ENCODE peak calls at places on chromosomes 13 and 19, in nine cellular contexts. One of them, this sample, is unnamed.

GRCh38 chr19:9535934-9536333 is 2.5 kb downstream of the ZNF426 start:
- DNase-seq in activated T-helper 1 cell treated with anti-CD3 and anti-CD28 coated beads, Interleukin-12 subunit alpha, Interleukin-12 subunit beta, Interleukin-2, Interleukin-4 antibody, amounts not matched to agents 30 ng/mL and 10 ng/mL and 1 ng/mL, durations not matched to agents 14 hours and 24 hours and 36 hours: no peak
- DNase-seq in lower lobe of right lung: no peak
- DNase-seq in stimulated activated CD4-positive, alpha-beta T cell treated with anti-CD3 and anti-CD28 coated beads, Interleukin-2, amount 100 ng/mL, for 48 hours: no peak
- DNase-seq in activated naive CD8-positive, alpha-beta T cell treated with anti-CD3 and anti-CD28 coated beads, Interleukin-2, amount 50 U/mL, for 24 hours: no peak
- DNase-seq in HT-29: no peak
- DNase-seq in stimulated activated CD8-positive, alpha-beta memory T cell treated with anti-CD3 and anti-CD28 coated beads, Interleukin-7, amount 100 ng/mL, for 4 hours: no peak
- DNase-seq in prostate gland: no peak
- DNase-seq in NCI-H345: no peak
- DNase-seq in this sample: no peak

GRCh38 chr19:10532457-10532856 is 11.2 kb upstream of the ATG4D start:
- DNase-seq in activated T-helper 1 cell treated with anti-CD3 and anti-CD28 coated beads, Interleukin-12 subunit alpha, Interleukin-12 subunit beta, Interleukin-2, Interleukin-4 antibody, amounts not matched to agents 30 ng/mL and 10 ng/mL and 1 ng/mL, durations not matched to agents 14 hours and 24 hours and 36 hours: no peak
- DNase-seq in lower lobe of right lung: no peak
- DNase-seq in stimulated activated CD4-positive, alpha-beta T cell treated with anti-CD3 and anti-CD28 coated beads, Interleukin-2, amount 100 ng/mL, for 48 hours: no peak
- DNase-seq in activated naive CD8-positive, alpha-beta T cell treated with anti-CD3 and anti-CD28 coated beads, Interleukin-2, amount 50 U/mL, for 24 hours: no peak
- DNase-seq in HT-29: no peak
- DNase-seq in stimulated activated CD8-positive, alpha-beta memory T cell treated with anti-CD3 and anti-CD28 coated beads, Interleukin-7, amount 100 ng/mL, for 4 hours: no peak
- DNase-seq in prostate gland: no peak
- DNase-seq in NCI-H345: no peak
- DNase-seq in this sample: no peak

GRCh38 chr19:5903502-5904301 is at the start of gene NDUFA11:
- DNase-seq in activated T-helper 1 cell treated with anti-CD3 and anti-CD28 coated beads, Interleukin-12 subunit alpha, Interleukin-12 subunit beta, Interleukin-2, Interleukin-4 antibody, amounts not matched to agents 30 ng/mL and 10 ng/mL and 1 ng/mL, durations not matched to agents 14 hours and 24 hours and 36 hours: peak; percentile 94
- DNase-seq in lower lobe of right lung: peak; percentile 99
- DNase-seq in stimulated activated CD4-positive, alpha-beta T cell treated with anti-CD3 and anti-CD28 coated beads, Interleukin-2, amount 100 ng/mL, for 48 hours: peak; percentile 98
- DNase-seq in activated naive CD8-positive, alpha-beta T cell treated with anti-CD3 and anti-CD28 coated beads, Interleukin-2, amount 50 U/mL, for 24 hours: peak; percentile 98
- DNase-seq in HT-29: peak; percentile 93
- DNase-seq in stimulated activated CD8-positive, alpha-beta memory T cell treated with anti-CD3 and anti-CD28 coated beads, Interleukin-7, amount 100 ng/mL, for 4 hours: peak; percentile 94
- DNase-seq in prostate gland: peak; percentile 98
- DNase-seq in NCI-H345: peak; percentile 99
- DNase-seq in this sample: peak; percentile 96

GRCh38 chr19:42248270-42249148 is 6.1 kb upstream of the GSK3A start:
- DNase-seq in activated T-helper 1 cell treated with anti-CD3 and anti-CD28 coated beads, Interleukin-12 subunit alpha, Interleukin-12 subunit beta, Interleukin-2, Interleukin-4 antibody, amounts not matched to agents 30 ng/mL and 10 ng/mL and 1 ng/mL, durations not matched to agents 14 hours and 24 hours and 36 hours: no peak
- DNase-seq in lower lobe of right lung: no peak
- DNase-seq in stimulated activated CD4-positive, alpha-beta T cell treated with anti-CD3 and anti-CD28 coated beads, Interleukin-2, amount 100 ng/mL, for 48 hours: no peak
- DNase-seq in activated naive CD8-positive, alpha-beta T cell treated with anti-CD3 and anti-CD28 coated beads, Interleukin-2, amount 50 U/mL, for 24 hours: no peak
- DNase-seq in HT-29: no peak
- DNase-seq in stimulated activated CD8-positive, alpha-beta memory T cell treated with anti-CD3 and anti-CD28 coated beads, Interleukin-7, amount 100 ng/mL, for 4 hours: no peak
- DNase-seq in prostate gland: no peak
- DNase-seq in NCI-H345: no peak
- DNase-seq in this sample: no peak

GRCh38 chr13:111314852-111315251 is 5.6 kb upstream of the TEX29 start:
- DNase-seq in activated T-helper 1 cell treated with anti-CD3 and anti-CD28 coated beads, Interleukin-12 subunit alpha, Interleukin-12 subunit beta, Interleukin-2, Interleukin-4 antibody, amounts not matched to agents 30 ng/mL and 10 ng/mL and 1 ng/mL, durations not matched to agents 14 hours and 24 hours and 36 hours: no peak
- DNase-seq in lower lobe of right lung: no peak
- DNase-seq in stimulated activated CD4-positive, alpha-beta T cell treated with anti-CD3 and anti-CD28 coated beads, Interleukin-2, amount 100 ng/mL, for 48 hours: no peak
- DNase-seq in activated naive CD8-positive, alpha-beta T cell treated with anti-CD3 and anti-CD28 coated beads, Interleukin-2, amount 50 U/mL, for 24 hours: no peak
- DNase-seq in HT-29: no peak
- DNase-seq in stimulated activated CD8-positive, alpha-beta memory T cell treated with anti-CD3 and anti-CD28 coated beads, Interleukin-7, amount 100 ng/mL, for 4 hours: no peak
- DNase-seq in prostate gland: no peak
- DNase-seq in NCI-H345: no peak
- DNase-seq in this sample: no peak

GRCh38 chr19:50178859-50179537 is 15.9 kb upstream of the IZUMO2 start:
- DNase-seq in activated T-helper 1 cell treated with anti-CD3 and anti-CD28 coated beads, Interleukin-12 subunit alpha, Interleukin-12 subunit beta, Interleukin-2, Interleukin-4 antibody, amounts not matched to agents 30 ng/mL and 10 ng/mL and 1 ng/mL, durations not matched to agents 14 hours and 24 hours and 36 hours: no peak
- DNase-seq in lower lobe of right lung: no peak
- DNase-seq in stimulated activated CD4-positive, alpha-beta T cell treated with anti-CD3 and anti-CD28 coated beads, Interleukin-2, amount 100 ng/mL, for 48 hours: no peak
- DNase-seq in activated naive CD8-positive, alpha-beta T cell treated with anti-CD3 and anti-CD28 coated beads, Interleukin-2, amount 50 U/mL, for 24 hours: no peak
- DNase-seq in HT-29: no peak
- DNase-seq in stimulated activated CD8-positive, alpha-beta memory T cell treated with anti-CD3 and anti-CD28 coated beads, Interleukin-7, amount 100 ng/mL, for 4 hours: no peak
- DNase-seq in prostate gland: no peak
- DNase-seq in NCI-H345: no peak
- DNase-seq in this sample: no peak

GRCh38 chr19:40588926-40589569 is 12.1 kb upstream of the LTBP4 start:
- DNase-seq in activated T-helper 1 cell treated with anti-CD3 and anti-CD28 coated beads, Interleukin-12 subunit alpha, Interleukin-12 subunit beta, Interleukin-2, Interleukin-4 antibody, amounts not matched to agents 30 ng/mL and 10 ng/mL and 1 ng/mL, durations not matched to agents 14 hours and 24 hours and 36 hours: no peak
- DNase-seq in lower lobe of right lung: no peak
- DNase-seq in stimulated activated CD4-positive, alpha-beta T cell treated with anti-CD3 and anti-CD28 coated beads, Interleukin-2, amount 100 ng/mL, for 48 hours: no peak
- DNase-seq in activated naive CD8-positive, alpha-beta T cell treated with anti-CD3 and anti-CD28 coated beads, Interleukin-2, amount 50 U/mL, for 24 hours: no peak
- DNase-seq in HT-29: no peak
- DNase-seq in stimulated activated CD8-positive, alpha-beta memory T cell treated with anti-CD3 and anti-CD28 coated beads, Interleukin-7, amount 100 ng/mL, for 4 hours: no peak
- DNase-seq in prostate gland: no peak
- DNase-seq in NCI-H345: peak; percentile 27
- DNase-seq in this sample: no peak

GRCh38 chr19:16118489-16119033 is 6.9 kb downstream of the RAB8A start:
- DNase-seq in activated T-helper 1 cell treated with anti-CD3 and anti-CD28 coated beads, Interleukin-12 subunit alpha, Interleukin-12 subunit beta, Interleukin-2, Interleukin-4 antibody, amounts not matched to agents 30 ng/mL and 10 ng/mL and 1 ng/mL, durations not matched to agents 14 hours and 24 hours and 36 hours: peak; percentile 41
- DNase-seq in lower lobe of right lung: peak; percentile 76
- DNase-seq in stimulated activated CD4-positive, alpha-beta T cell treated with anti-CD3 and anti-CD28 coated beads, Interleukin-2, amount 100 ng/mL, for 48 hours: peak; percentile 46
- DNase-seq in activated naive CD8-positive, alpha-beta T cell treated with anti-CD3 and anti-CD28 coated beads, Interleukin-2, amount 50 U/mL, for 24 hours: peak; percentile 65
- DNase-seq in HT-29: no peak
- DNase-seq in stimulated activated CD8-positive, alpha-beta memory T cell treated with anti-CD3 and anti-CD28 coated beads, Interleukin-7, amount 100 ng/mL, for 4 hours: peak; percentile 17
- DNase-seq in prostate gland: no peak
- DNase-seq in NCI-H345: no peak
- DNase-seq in this sample: no peak

GRCh38 chr13:68064371-68064770 is 834.2 kb upstream of the PCDH9 start:
- DNase-seq in activated T-helper 1 cell treated with anti-CD3 and anti-CD28 coated beads, Interleukin-12 subunit alpha, Interleukin-12 subunit beta, Interleukin-2, Interleukin-4 antibody, amounts not matched to agents 30 ng/mL and 10 ng/mL and 1 ng/mL, durations not matched to agents 14 hours and 24 hours and 36 hours: no peak
- DNase-seq in lower lobe of right lung: no peak
- DNase-seq in stimulated activated CD4-positive, alpha-beta T cell treated with anti-CD3 and anti-CD28 coated beads, Interleukin-2, amount 100 ng/mL, for 48 hours: no peak
- DNase-seq in activated naive CD8-positive, alpha-beta T cell treated with anti-CD3 and anti-CD28 coated beads, Interleukin-2, amount 50 U/mL, for 24 hours: no peak
- DNase-seq in HT-29: no peak
- DNase-seq in stimulated activated CD8-positive, alpha-beta memory T cell treated with anti-CD3 and anti-CD28 coated beads, Interleukin-7, amount 100 ng/mL, for 4 hours: no peak
- DNase-seq in prostate gland: no peak
- DNase-seq in NCI-H345: no peak
- DNase-seq in this sample: no peak

GRCh38 chr19:9956956-9957355 is 20.6 kb upstream of the OLFM2 start:
- DNase-seq in activated T-helper 1 cell treated with anti-CD3 and anti-CD28 coated beads, Interleukin-12 subunit alpha, Interleukin-12 subunit beta, Interleukin-2, Interleukin-4 antibody, amounts not matched to agents 30 ng/mL and 10 ng/mL and 1 ng/mL, durations not matched to agents 14 hours and 24 hours and 36 hours: no peak
- DNase-seq in lower lobe of right lung: no peak
- DNase-seq in stimulated activated CD4-positive, alpha-beta T cell treated with anti-CD3 and anti-CD28 coated beads, Interleukin-2, amount 100 ng/mL, for 48 hours: no peak
- DNase-seq in activated naive CD8-positive, alpha-beta T cell treated with anti-CD3 and anti-CD28 coated beads, Interleukin-2, amount 50 U/mL, for 24 hours: no peak
- DNase-seq in HT-29: no peak
- DNase-seq in stimulated activated CD8-positive, alpha-beta memory T cell treated with anti-CD3 and anti-CD28 coated beads, Interleukin-7, amount 100 ng/mL, for 4 hours: no peak
- DNase-seq in prostate gland: no peak
- DNase-seq in NCI-H345: no peak
- DNase-seq in this sample: no peak

GRCh38 chr19:38210458-38210987 is 13.5 kb downstream of the DPF1 start:
- DNase-seq in activated T-helper 1 cell treated with anti-CD3 and anti-CD28 coated beads, Interleukin-12 subunit alpha, Interleukin-12 subunit beta, Interleukin-2, Interleukin-4 antibody, amounts not matched to agents 30 ng/mL and 10 ng/mL and 1 ng/mL, durations not matched to agents 14 hours and 24 hours and 36 hours: no peak
- DNase-seq in lower lobe of right lung: no peak
- DNase-seq in stimulated activated CD4-positive, alpha-beta T cell treated with anti-CD3 and anti-CD28 coated beads, Interleukin-2, amount 100 ng/mL, for 48 hours: no peak
- DNase-seq in activated naive CD8-positive, alpha-beta T cell treated with anti-CD3 and anti-CD28 coated beads, Interleukin-2, amount 50 U/mL, for 24 hours: no peak
- DNase-seq in HT-29: no peak
- DNase-seq in stimulated activated CD8-positive, alpha-beta memory T cell treated with anti-CD3 and anti-CD28 coated beads, Interleukin-7, amount 100 ng/mL, for 4 hours: no peak
- DNase-seq in prostate gland: no peak
- DNase-seq in NCI-H345: peak; percentile 83
- DNase-seq in this sample: peak; percentile 83

GRCh38 chr13:19818223-19818842 is 35.6 kb upstream of the PSPC1 start:
- DNase-seq in activated T-helper 1 cell treated with anti-CD3 and anti-CD28 coated beads, Interleukin-12 subunit alpha, Interleukin-12 subunit beta, Interleukin-2, Interleukin-4 antibody, amounts not matched to agents 30 ng/mL and 10 ng/mL and 1 ng/mL, durations not matched to agents 14 hours and 24 hours and 36 hours: peak; percentile 5
- DNase-seq in lower lobe of right lung: peak; percentile 84
- DNase-seq in stimulated activated CD4-positive, alpha-beta T cell treated with anti-CD3 and anti-CD28 coated beads, Interleukin-2, amount 100 ng/mL, for 48 hours: peak; percentile 49
- DNase-seq in activated naive CD8-positive, alpha-beta T cell treated with anti-CD3 and anti-CD28 coated beads, Interleukin-2, amount 50 U/mL, for 24 hours: peak; percentile 40
- DNase-seq in HT-29: peak; percentile 35
- DNase-seq in stimulated activated CD8-positive, alpha-beta memory T cell treated with anti-CD3 and anti-CD28 coated beads, Interleukin-7, amount 100 ng/mL, for 4 hours: peak; percentile 7
- DNase-seq in prostate gland: peak; percentile 29
- DNase-seq in NCI-H345: no peak
- DNase-seq in this sample: no peak

GRCh38 chr19:5147971-5148793 is 179.3 kb downstream of the KDM4B start:
- DNase-seq in activated T-helper 1 cell treated with anti-CD3 and anti-CD28 coated beads, Interleukin-12 subunit alpha, Interleukin-12 subunit beta, Interleukin-2, Interleukin-4 antibody, amounts not matched to agents 30 ng/mL and 10 ng/mL and 1 ng/mL, durations not matched to agents 14 hours and 24 hours and 36 hours: no peak
- DNase-seq in lower lobe of right lung: no peak
- DNase-seq in stimulated activated CD4-positive, alpha-beta T cell treated with anti-CD3 and anti-CD28 coated beads, Interleukin-2, amount 100 ng/mL, for 48 hours: no peak
- DNase-seq in activated naive CD8-positive, alpha-beta T cell treated with anti-CD3 and anti-CD28 coated beads, Interleukin-2, amount 50 U/mL, for 24 hours: no peak
- DNase-seq in HT-29: no peak
- DNase-seq in stimulated activated CD8-positive, alpha-beta memory T cell treated with anti-CD3 and anti-CD28 coated beads, Interleukin-7, amount 100 ng/mL, for 4 hours: no peak
- DNase-seq in prostate gland: no peak
- DNase-seq in NCI-H345: no peak
- DNase-seq in this sample: no peak

GRCh38 chr19:5743640-5744039 is 23.2 kb downstream of the CATSPERD start:
- DNase-seq in activated T-helper 1 cell treated with anti-CD3 and anti-CD28 coated beads, Interleukin-12 subunit alpha, Interleukin-12 subunit beta, Interleukin-2, Interleukin-4 antibody, amounts not matched to agents 30 ng/mL and 10 ng/mL and 1 ng/mL, durations not matched to agents 14 hours and 24 hours and 36 hours: no peak
- DNase-seq in lower lobe of right lung: no peak
- DNase-seq in stimulated activated CD4-positive, alpha-beta T cell treated with anti-CD3 and anti-CD28 coated beads, Interleukin-2, amount 100 ng/mL, for 48 hours: no peak
- DNase-seq in activated naive CD8-positive, alpha-beta T cell treated with anti-CD3 and anti-CD28 coated beads, Interleukin-2, amount 50 U/mL, for 24 hours: no peak
- DNase-seq in HT-29: no peak
- DNase-seq in stimulated activated CD8-positive, alpha-beta memory T cell treated with anti-CD3 and anti-CD28 coated beads, Interleukin-7, amount 100 ng/mL, for 4 hours: no peak
- DNase-seq in prostate gland: no peak
- DNase-seq in NCI-H345: no peak
- DNase-seq in this sample: no peak

GRCh38 chr19:54430306-54431254 is 15.3 kb downstream of the TTYH1 start:
- DNase-seq in activated T-helper 1 cell treated with anti-CD3 and anti-CD28 coated beads, Interleukin-12 subunit alpha, Interleukin-12 subunit beta, Interleukin-2, Interleukin-4 antibody, amounts not matched to agents 30 ng/mL and 10 ng/mL and 1 ng/mL, durations not matched to agents 14 hours and 24 hours and 36 hours: peak; percentile 22
- DNase-seq in lower lobe of right lung: no peak
- DNase-seq in stimulated activated CD4-positive, alpha-beta T cell treated with anti-CD3 and anti-CD28 coated beads, Interleukin-2, amount 100 ng/mL, for 48 hours: peak; percentile 56
- DNase-seq in activated naive CD8-positive, alpha-beta T cell treated with anti-CD3 and anti-CD28 coated beads, Interleukin-2, amount 50 U/mL, for 24 hours: peak; percentile 66
- DNase-seq in HT-29: peak; percentile 41
- DNase-seq in stimulated activated CD8-positive, alpha-beta memory T cell treated with anti-CD3 and anti-CD28 coated beads, Interleukin-7, amount 100 ng/mL, for 4 hours: peak; percentile 38
- DNase-seq in prostate gland: peak; percentile 37
- DNase-seq in NCI-H345: no peak
- DNase-seq in this sample: peak; percentile 37

GRCh38 chr19:42316223-42317211 is 3.4 kb downstream of the TMEM145 start:
- DNase-seq in activated T-helper 1 cell treated with anti-CD3 and anti-CD28 coated beads, Interleukin-12 subunit alpha, Interleukin-12 subunit beta, Interleukin-2, Interleukin-4 antibody, amounts not matched to agents 30 ng/mL and 10 ng/mL and 1 ng/mL, durations not matched to agents 14 hours and 24 hours and 36 hours: no peak
- DNase-seq in lower lobe of right lung: peak; percentile 74
- DNase-seq in stimulated activated CD4-positive, alpha-beta T cell treated with anti-CD3 and anti-CD28 coated beads, Interleukin-2, amount 100 ng/mL, for 48 hours: no peak
- DNase-seq in activated naive CD8-positive, alpha-beta T cell treated with anti-CD3 and anti-CD28 coated beads, Interleukin-2, amount 50 U/mL, for 24 hours: no peak
- DNase-seq in HT-29: peak; percentile 77
- DNase-seq in stimulated activated CD8-positive, alpha-beta memory T cell treated with anti-CD3 and anti-CD28 coated beads, Interleukin-7, amount 100 ng/mL, for 4 hours: no peak
- DNase-seq in prostate gland: no peak
- DNase-seq in NCI-H345: no peak
- DNase-seq in this sample: no peak

GRCh38 chr13:33746867-33747266 is 71.1 kb upstream of the RFC3 start:
- DNase-seq in activated T-helper 1 cell treated with anti-CD3 and anti-CD28 coated beads, Interleukin-12 subunit alpha, Interleukin-12 subunit beta, Interleukin-2, Interleukin-4 antibody, amounts not matched to agents 30 ng/mL and 10 ng/mL and 1 ng/mL, durations not matched to agents 14 hours and 24 hours and 36 hours: no peak
- DNase-seq in lower lobe of right lung: no peak
- DNase-seq in stimulated activated CD4-positive, alpha-beta T cell treated with anti-CD3 and anti-CD28 coated beads, Interleukin-2, amount 100 ng/mL, for 48 hours: no peak
- DNase-seq in activated naive CD8-positive, alpha-beta T cell treated with anti-CD3 and anti-CD28 coated beads, Interleukin-2, amount 50 U/mL, for 24 hours: no peak
- DNase-seq in HT-29: no peak
- DNase-seq in stimulated activated CD8-positive, alpha-beta memory T cell treated with anti-CD3 and anti-CD28 coated beads, Interleukin-7, amount 100 ng/mL, for 4 hours: no peak
- DNase-seq in prostate gland: no peak
- DNase-seq in NCI-H345: no peak
- DNase-seq in this sample: no peak

GRCh38 chr13:25945596-25945995 is 106.2 kb downstream of the SHISA2 start:
- DNase-seq in activated T-helper 1 cell treated with anti-CD3 and anti-CD28 coated beads, Interleukin-12 subunit alpha, Interleukin-12 subunit beta, Interleukin-2, Interleukin-4 antibody, amounts not matched to agents 30 ng/mL and 10 ng/mL and 1 ng/mL, durations not matched to agents 14 hours and 24 hours and 36 hours: no peak
- DNase-seq in lower lobe of right lung: no peak
- DNase-seq in stimulated activated CD4-positive, alpha-beta T cell treated with anti-CD3 and anti-CD28 coated beads, Interleukin-2, amount 100 ng/mL, for 48 hours: no peak
- DNase-seq in activated naive CD8-positive, alpha-beta T cell treated with anti-CD3 and anti-CD28 coated beads, Interleukin-2, amount 50 U/mL, for 24 hours: no peak
- DNase-seq in HT-29: no peak
- DNase-seq in stimulated activated CD8-positive, alpha-beta memory T cell treated with anti-CD3 and anti-CD28 coated beads, Interleukin-7, amount 100 ng/mL, for 4 hours: no peak
- DNase-seq in prostate gland: no peak
- DNase-seq in NCI-H345: no peak
- DNase-seq in this sample: peak; percentile 15

GRCh38 chr19:38149597-38149996 is 74.4 kb downstream of the DPF1 start:
- DNase-seq in activated T-helper 1 cell treated with anti-CD3 and anti-CD28 coated beads, Interleukin-12 subunit alpha, Interleukin-12 subunit beta, Interleukin-2, Interleukin-4 antibody, amounts not matched to agents 30 ng/mL and 10 ng/mL and 1 ng/mL, durations not matched to agents 14 hours and 24 hours and 36 hours: no peak
- DNase-seq in lower lobe of right lung: no peak
- DNase-seq in stimulated activated CD4-positive, alpha-beta T cell treated with anti-CD3 and anti-CD28 coated beads, Interleukin-2, amount 100 ng/mL, for 48 hours: no peak
- DNase-seq in activated naive CD8-positive, alpha-beta T cell treated with anti-CD3 and anti-CD28 coated beads, Interleukin-2, amount 50 U/mL, for 24 hours: no peak
- DNase-seq in HT-29: peak; percentile 28
- DNase-seq in stimulated activated CD8-positive, alpha-beta memory T cell treated with anti-CD3 and anti-CD28 coated beads, Interleukin-7, amount 100 ng/mL, for 4 hours: no peak
- DNase-seq in prostate gland: no peak
- DNase-seq in NCI-H345: no peak
- DNase-seq in this sample: no peak

GRCh38 chr13:99970761-99971575 is 599 bp downstream of the ZIC5 start:
- DNase-seq in activated T-helper 1 cell treated with anti-CD3 and anti-CD28 coated beads, Interleukin-12 subunit alpha, Interleukin-12 subunit beta, Interleukin-2, Interleukin-4 antibody, amounts not matched to agents 30 ng/mL and 10 ng/mL and 1 ng/mL, durations not matched to agents 14 hours and 24 hours and 36 hours: no peak
- DNase-seq in lower lobe of right lung: no peak
- DNase-seq in stimulated activated CD4-positive, alpha-beta T cell treated with anti-CD3 and anti-CD28 coated beads, Interleukin-2, amount 100 ng/mL, for 48 hours: no peak
- DNase-seq in activated naive CD8-positive, alpha-beta T cell treated with anti-CD3 and anti-CD28 coated beads, Interleukin-2, amount 50 U/mL, for 24 hours: no peak
- DNase-seq in HT-29: no peak
- DNase-seq in stimulated activated CD8-positive, alpha-beta memory T cell treated with anti-CD3 and anti-CD28 coated beads, Interleukin-7, amount 100 ng/mL, for 4 hours: no peak
- DNase-seq in prostate gland: no peak
- DNase-seq in NCI-H345: peak; percentile 69
- DNase-seq in this sample: peak; percentile 82

GRCh38 chr19:41541990-41542584 is 33.9 kb upstream of the CEACAM21 start:
- DNase-seq in activated T-helper 1 cell treated with anti-CD3 and anti-CD28 coated beads, Interleukin-12 subunit alpha, Interleukin-12 subunit beta, Interleukin-2, Interleukin-4 antibody, amounts not matched to agents 30 ng/mL and 10 ng/mL and 1 ng/mL, durations not matched to agents 14 hours and 24 hours and 36 hours: peak; percentile 66
- DNase-seq in lower lobe of right lung: peak; percentile 83
- DNase-seq in stimulated activated CD4-positive, alpha-beta T cell treated with anti-CD3 and anti-CD28 coated beads, Interleukin-2, amount 100 ng/mL, for 48 hours: peak; percentile 73
- DNase-seq in activated naive CD8-positive, alpha-beta T cell treated with anti-CD3 and anti-CD28 coated beads, Interleukin-2, amount 50 U/mL, for 24 hours: peak; percentile 82
- DNase-seq in HT-29: peak; percentile 87
- DNase-seq in stimulated activated CD8-positive, alpha-beta memory T cell treated with anti-CD3 and anti-CD28 coated beads, Interleukin-7, amount 100 ng/mL, for 4 hours: peak; percentile 63
- DNase-seq in prostate gland: no peak
- DNase-seq in NCI-H345: no peak
- DNase-seq in this sample: peak; percentile 25

GRCh38 chr19:30387311-30388115 is 15.3 kb downstream of the ZNF536 start:
- DNase-seq in activated T-helper 1 cell treated with anti-CD3 and anti-CD28 coated beads, Interleukin-12 subunit alpha, Interleukin-12 subunit beta, Interleukin-2, Interleukin-4 antibody, amounts not matched to agents 30 ng/mL and 10 ng/mL and 1 ng/mL, durations not matched to agents 14 hours and 24 hours and 36 hours: no peak
- DNase-seq in lower lobe of right lung: no peak
- DNase-seq in stimulated activated CD4-positive, alpha-beta T cell treated with anti-CD3 and anti-CD28 coated beads, Interleukin-2, amount 100 ng/mL, for 48 hours: no peak
- DNase-seq in activated naive CD8-positive, alpha-beta T cell treated with anti-CD3 and anti-CD28 coated beads, Interleukin-2, amount 50 U/mL, for 24 hours: no peak
- DNase-seq in HT-29: no peak
- DNase-seq in stimulated activated CD8-positive, alpha-beta memory T cell treated with anti-CD3 and anti-CD28 coated beads, Interleukin-7, amount 100 ng/mL, for 4 hours: no peak
- DNase-seq in prostate gland: no peak
- DNase-seq in NCI-H345: no peak
- DNase-seq in this sample: no peak

GRCh38 chr19:28003543-28003942 is 1209.4 kb downstream of the UQCRFS1 start:
- DNase-seq in activated T-helper 1 cell treated with anti-CD3 and anti-CD28 coated beads, Interleukin-12 subunit alpha, Interleukin-12 subunit beta, Interleukin-2, Interleukin-4 antibody, amounts not matched to agents 30 ng/mL and 10 ng/mL and 1 ng/mL, durations not matched to agents 14 hours and 24 hours and 36 hours: no peak
- DNase-seq in lower lobe of right lung: no peak
- DNase-seq in stimulated activated CD4-positive, alpha-beta T cell treated with anti-CD3 and anti-CD28 coated beads, Interleukin-2, amount 100 ng/mL, for 48 hours: no peak
- DNase-seq in activated naive CD8-positive, alpha-beta T cell treated with anti-CD3 and anti-CD28 coated beads, Interleukin-2, amount 50 U/mL, for 24 hours: no peak
- DNase-seq in HT-29: no peak
- DNase-seq in stimulated activated CD8-positive, alpha-beta memory T cell treated with anti-CD3 and anti-CD28 coated beads, Interleukin-7, amount 100 ng/mL, for 4 hours: no peak
- DNase-seq in prostate gland: no peak
- DNase-seq in NCI-H345: no peak
- DNase-seq in this sample: no peak

GRCh38 chr19:47280183-47280797 is 5.6 kb downstream of the INAFM1 start:
- DNase-seq in activated T-helper 1 cell treated with anti-CD3 and anti-CD28 coated beads, Interleukin-12 subunit alpha, Interleukin-12 subunit beta, Interleukin-2, Interleukin-4 antibody, amounts not matched to agents 30 ng/mL and 10 ng/mL and 1 ng/mL, durations not matched to agents 14 hours and 24 hours and 36 hours: peak; percentile 47
- DNase-seq in lower lobe of right lung: peak; percentile 56
- DNase-seq in stimulated activated CD4-positive, alpha-beta T cell treated with anti-CD3 and anti-CD28 coated beads, Interleukin-2, amount 100 ng/mL, for 48 hours: peak; percentile 66
- DNase-seq in activated naive CD8-positive, alpha-beta T cell treated with anti-CD3 and anti-CD28 coated beads, Interleukin-2, amount 50 U/mL, for 24 hours: peak; percentile 69
- DNase-seq in HT-29: peak; percentile 71
- DNase-seq in stimulated activated CD8-positive, alpha-beta memory T cell treated with anti-CD3 and anti-CD28 coated beads, Interleukin-7, amount 100 ng/mL, for 4 hours: no peak
- DNase-seq in prostate gland: no peak
- DNase-seq in NCI-H345: no peak
- DNase-seq in this sample: no peak

GRCh38 chr19:3981736-3982681 is 3.3 kb downstream of the EEF2 start:
- DNase-seq in activated T-helper 1 cell treated with anti-CD3 and anti-CD28 coated beads, Interleukin-12 subunit alpha, Interleukin-12 subunit beta, Interleukin-2, Interleukin-4 antibody, amounts not matched to agents 30 ng/mL and 10 ng/mL and 1 ng/mL, durations not matched to agents 14 hours and 24 hours and 36 hours: no peak
- DNase-seq in lower lobe of right lung: no peak
- DNase-seq in stimulated activated CD4-positive, alpha-beta T cell treated with anti-CD3 and anti-CD28 coated beads, Interleukin-2, amount 100 ng/mL, for 48 hours: no peak
- DNase-seq in activated naive CD8-positive, alpha-beta T cell treated with anti-CD3 and anti-CD28 coated beads, Interleukin-2, amount 50 U/mL, for 24 hours: no peak
- DNase-seq in HT-29: no peak
- DNase-seq in stimulated activated CD8-positive, alpha-beta memory T cell treated with anti-CD3 and anti-CD28 coated beads, Interleukin-7, amount 100 ng/mL, for 4 hours: no peak
- DNase-seq in prostate gland: no peak
- DNase-seq in NCI-H345: no peak
- DNase-seq in this sample: no peak